ENCODE peak calls at places on chromosomes 5 and 9, in four cellular contexts. L is globus pallidus; C is anterior cingulate cortex; P is stimulated activated CD8-positive, alpha-beta memory T cell treated with anti-CD3 and anti-CD28 coated beads, Interleukin-4, amount 100 ng/mL, for 1 hour. Z is an unnamed sample.

GRCh38 chr5:3394046-3394597 is 201.5 kb upstream of the IRX1 start:
- DNase-seq in P (no peak), L (no peak), C (no peak), Z (no peak)

GRCh38 chr5:93582677-93583524 is at the start of gene NR2F1:
- DNase-seq in C (peak; percentile 45), L (peak; percentile 81), P (no peak), Z (no peak)

GRCh38 chr5:54450542-54450941 is 5.0 kb upstream of the HSPB3 start:
- DNase-seq in P (no peak), L (no peak), C (no peak), Z (no peak)

GRCh38 chr5:152113401-152113800 is 188.8 kb upstream of the GLRA1 start:
- DNase-seq in P (no peak), C (no peak), L (no peak), Z (no peak)

GRCh38 chr5:179294891-179295777 is 50.1 kb downstream of the ADAMTS2 start:
- DNase-seq in P (no peak), C (no peak), L (no peak), Z (no peak)

GRCh38 chr5:147831465-147831864 is at the start of gene SPINK1:
- DNase-seq in L (no peak), C (no peak), P (no peak), Z (no peak)

GRCh38 chr5:75052461-75053285 is at the start of gene GCNT4:
- DNase-seq in L (peak; percentile 23), P (no peak), C (no peak), Z (peak; percentile 71)

GRCh38 chr9:613771-614347 is 227.6 kb upstream of the DMRT1 start:
- DNase-seq in C (peak; percentile 78), L (peak; percentile 95), P (no peak), Z (peak; percentile 94)

GRCh38 chr5:43802119-43802518 is 199.1 kb downstream of the NNT start:
- DNase-seq in L (no peak), P (no peak), C (no peak), Z (no peak)

GRCh38 chr5:160171656-160172055 is 52.4 kb upstream of the PWWP2A start:
- DNase-seq in L (no peak), P (no peak), C (no peak), Z (no peak)

GRCh38 chr5:96080557-96080956 is 118.9 kb upstream of the ELL2 start:
- DNase-seq in L (no peak), P (no peak), C (no peak), Z (no peak)

GRCh38 chr9:126420643-126421564 is 94.3 kb downstream of the MVB12B start:
- DNase-seq in P (no peak), C (no peak), L (no peak), Z (no peak)

GRCh38 chr5:129051283-129051682 is 43.3 kb upstream of the ISOC1 start:
- DNase-seq in P (no peak), L (no peak), C (no peak), Z (no peak)

GRCh38 chr9:88803551-88804288 is 187.5 kb upstream of the S1PR3 start:
- DNase-seq in C (no peak), L (no peak), P (no peak), Z (no peak)

GRCh38 chr5:133324058-133324457 is 272.2 kb downstream of the HSPA4 start:
- DNase-seq in L (no peak), C (no peak), P (no peak), Z (no peak)

GRCh38 chr5:72649449-72649848 is 142.2 kb upstream of the ZNF366 start:
- DNase-seq in C (no peak), L (no peak), P (no peak), Z (no peak)

GRCh38 chr5:115179959-115180709 is 10.4 kb upstream of the TRIM36 start:
- DNase-seq in C (no peak), L (no peak), P (no peak), Z (no peak)

GRCh38 chr9:126618590-126619335 is 5.0 kb downstream of the LMX1B start:
- DNase-seq in P (no peak), L (no peak), C (no peak), Z (no peak)

GRCh38 chr5:77628840-77629552 is 9.5 kb downstream of the OTP start:
- DNase-seq in P (no peak), C (no peak), L (no peak), Z (no peak)

GRCh38 chr9:81557957-81558791 is 131.2 kb downstream of the TLE1 start:
- DNase-seq in C (no peak), L (no peak), P (no peak), Z (no peak)

GRCh38 chr9:33170464-33171156 is 3.5 kb upstream of the B4GALT1 start:
- DNase-seq in L (peak; percentile 41), C (no peak), P (no peak), Z (no peak)

GRCh38 chr5:37792976-37793328 is 46.9 kb downstream of the GDNF start:
- DNase-seq in C (no peak), P (no peak), L (no peak), Z (no peak)

GRCh38 chr5:2295476-2295875 is 412.8 kb upstream of the IRX4 start:
- DNase-seq in C (no peak), L (no peak), P (no peak), Z (no peak)

GRCh38 chr5:134647750-134648424 is 698 bp upstream of the SEC24A start:
- DNase-seq in C (no peak), L (peak; percentile 29), P (no peak), Z (no peak)

GRCh38 chr5:34542818-34543217 is 113.3 kb upstream of the RAI14 start:
- DNase-seq in L (no peak), C (no peak), P (no peak), Z (no peak)

GRCh38 chr5:149271717-149272558 is at the start of gene AFAP1L1:
- DNase-seq in P (no peak), L (peak; percentile 40), C (peak; percentile 5), Z (no peak)

GRCh38 chr5:175590471-175590881 is 67.4 kb upstream of the HRH2 start:
- DNase-seq in P (no peak), C (no peak), L (no peak), Z (no peak)

GRCh38 chr5:138459311-138459710 is 6.0 kb upstream of the EGR1 start:
- DNase-seq in P (peak; percentile 73), C (peak; percentile 31), L (no peak), Z (peak; percentile 65)

GRCh38 chr5:113112435-113112834 is 135.8 kb downstream of the DCP2 start:
- DNase-seq in C (no peak), P (no peak), L (no peak), Z (no peak)

GRCh38 chr5:35810561-35810960 is 46.1 kb upstream of the IL7R start:
- DNase-seq in P (no peak), L (no peak), C (no peak), Z (no peak)